ENCODE peak calls at places on chromosomes 4 and X, in nine cellular contexts. One of them, this sample, is unnamed.

GRCh38 chrX:41900321-41900720 is 23.0 kb downstream of the CASK start:
- DNase-seq in A549: no peak
- DNase-seq in nephron progenitor cell: no peak
- DNase-seq in fibroblast of villous mesenchyme: no peak
- DNase-seq in RWPE1: no peak
- DNase-seq in fibroblast of lung: no peak
- DNase-seq in AG10803: no peak
- DNase-seq in epithelial cell of proximal tubule: no peak
- DNase-seq in tibial artery: no peak
- DNase-seq in this sample: no peak

GRCh38 chr4:161505141-161505540 is 658.7 kb downstream of the FSTL5 start:
- DNase-seq in A549: no peak
- DNase-seq in nephron progenitor cell: no peak
- DNase-seq in fibroblast of villous mesenchyme: no peak
- DNase-seq in RWPE1: no peak
- DNase-seq in fibroblast of lung: no peak
- DNase-seq in AG10803: no peak
- DNase-seq in epithelial cell of proximal tubule: no peak
- DNase-seq in tibial artery: no peak
- DNase-seq in this sample: no peak

GRCh38 chr4:26731342-26731741 is 129.3 kb upstream of the STIM2 start:
- DNase-seq in A549: no peak
- DNase-seq in nephron progenitor cell: no peak
- DNase-seq in fibroblast of villous mesenchyme: no peak
- DNase-seq in RWPE1: no peak
- DNase-seq in fibroblast of lung: peak; percentile 13
- DNase-seq in AG10803: no peak
- DNase-seq in epithelial cell of proximal tubule: no peak
- DNase-seq in tibial artery: no peak
- DNase-seq in this sample: no peak

GRCh38 chr4:2265113-2266110 is 3.5 kb upstream of the MXD4 start:
- DNase-seq in A549: no peak
- DNase-seq in nephron progenitor cell: no peak
- DNase-seq in fibroblast of villous mesenchyme: no peak
- DNase-seq in RWPE1: no peak
- DNase-seq in fibroblast of lung: no peak
- DNase-seq in AG10803: no peak
- DNase-seq in epithelial cell of proximal tubule: no peak
- DNase-seq in tibial artery: no peak
- DNase-seq in this sample: no peak

GRCh38 chr4:81455895-81456294 is 15.8 kb downstream of the RASGEF1B start:
- DNase-seq in A549: no peak
- DNase-seq in nephron progenitor cell: no peak
- DNase-seq in fibroblast of villous mesenchyme: no peak
- DNase-seq in RWPE1: no peak
- DNase-seq in fibroblast of lung: no peak
- DNase-seq in AG10803: no peak
- DNase-seq in epithelial cell of proximal tubule: no peak
- DNase-seq in tibial artery: no peak
- DNase-seq in this sample: no peak

GRCh38 chrX:151680805-151681204 is 14.5 kb upstream of the PRRG3 start:
- DNase-seq in A549: peak; percentile 13
- DNase-seq in nephron progenitor cell: peak; percentile 74
- DNase-seq in fibroblast of villous mesenchyme: peak; percentile 20
- DNase-seq in RWPE1: peak; percentile 15
- DNase-seq in fibroblast of lung: no peak
- DNase-seq in AG10803: peak; percentile 5
- DNase-seq in epithelial cell of proximal tubule: no peak
- DNase-seq in tibial artery: no peak
- DNase-seq in this sample: peak; percentile 48

GRCh38 chr4:68724922-68725321 is 54.5 kb upstream of the UGT2B15 start:
- DNase-seq in A549: no peak
- DNase-seq in nephron progenitor cell: no peak
- DNase-seq in fibroblast of villous mesenchyme: no peak
- DNase-seq in RWPE1: no peak
- DNase-seq in fibroblast of lung: no peak
- DNase-seq in AG10803: no peak
- DNase-seq in epithelial cell of proximal tubule: no peak
- DNase-seq in tibial artery: no peak
- DNase-seq in this sample: no peak

GRCh38 chr4:121408-122084 is 2.8 kb upstream of the ZNF718 start:
- DNase-seq in A549: no peak
- DNase-seq in nephron progenitor cell: no peak
- DNase-seq in fibroblast of villous mesenchyme: no peak
- DNase-seq in RWPE1: no peak
- DNase-seq in fibroblast of lung: no peak
- DNase-seq in AG10803: no peak
- DNase-seq in epithelial cell of proximal tubule: no peak
- DNase-seq in tibial artery: no peak
- DNase-seq in this sample: no peak

GRCh38 chr4:16310606-16311005 is 84.3 kb upstream of the TAPT1 start:
- DNase-seq in A549: no peak
- DNase-seq in nephron progenitor cell: no peak
- DNase-seq in fibroblast of villous mesenchyme: no peak
- DNase-seq in RWPE1: no peak
- DNase-seq in fibroblast of lung: no peak
- DNase-seq in AG10803: no peak
- DNase-seq in epithelial cell of proximal tubule: no peak
- DNase-seq in tibial artery: no peak
- DNase-seq in this sample: no peak

GRCh38 chr4:110970642-110971041 is 347.8 kb upstream of the PITX2 start:
- DNase-seq in A549: peak; percentile 4
- DNase-seq in nephron progenitor cell: peak; percentile 65
- DNase-seq in fibroblast of villous mesenchyme: peak; percentile 80
- DNase-seq in RWPE1: peak; percentile 17
- DNase-seq in fibroblast of lung: peak; percentile 15
- DNase-seq in AG10803: peak; percentile 37
- DNase-seq in epithelial cell of proximal tubule: peak; percentile 16
- DNase-seq in tibial artery: no peak
- DNase-seq in this sample: peak; percentile 29
- TF ChIP-seq CTCF in A549: peak; percentile 15
- TF ChIP-seq CTCF in nephron progenitor cell: peak; percentile 63
- TF ChIP-seq CTCF in fibroblast of villous mesenchyme: peak; percentile 80
- TF ChIP-seq CTCF in RWPE1: no peak
- TF ChIP-seq CTCF in fibroblast of lung: peak; percentile 79
- TF ChIP-seq CTCF in AG10803: peak; percentile 56
- TF ChIP-seq CTCF in epithelial cell of proximal tubule: peak; percentile 88
- TF ChIP-seq CTCF in tibial artery: no peak
- TF ChIP-seq CTCF in this sample: peak; percentile 67

GRCh38 chr4:119498520-119498919 is 130.1 kb downstream of the PDE5A start:
- DNase-seq in A549: no peak
- DNase-seq in nephron progenitor cell: peak; percentile 29
- DNase-seq in fibroblast of villous mesenchyme: peak; percentile 78
- DNase-seq in RWPE1: no peak
- DNase-seq in fibroblast of lung: no peak
- DNase-seq in AG10803: no peak
- DNase-seq in epithelial cell of proximal tubule: no peak
- DNase-seq in tibial artery: peak; percentile 62
- DNase-seq in this sample: no peak

GRCh38 chr4:119490335-119490734 is 138.3 kb downstream of the PDE5A start:
- DNase-seq in A549: no peak
- DNase-seq in nephron progenitor cell: no peak
- DNase-seq in fibroblast of villous mesenchyme: peak; percentile 39
- DNase-seq in RWPE1: no peak
- DNase-seq in fibroblast of lung: peak; percentile 23
- DNase-seq in AG10803: peak; percentile 11
- DNase-seq in epithelial cell of proximal tubule: no peak
- DNase-seq in tibial artery: no peak
- DNase-seq in this sample: no peak

GRCh38 chr4:119489305-119489704 is 139.3 kb downstream of the PDE5A start:
- DNase-seq in A549: no peak
- DNase-seq in nephron progenitor cell: no peak
- DNase-seq in fibroblast of villous mesenchyme: no peak
- DNase-seq in RWPE1: no peak
- DNase-seq in fibroblast of lung: no peak
- DNase-seq in AG10803: no peak
- DNase-seq in epithelial cell of proximal tubule: no peak
- DNase-seq in tibial artery: no peak
- DNase-seq in this sample: no peak

GRCh38 chr4:119493419-119493818 is 135.2 kb downstream of the PDE5A start:
- DNase-seq in A549: no peak
- DNase-seq in nephron progenitor cell: no peak
- DNase-seq in fibroblast of villous mesenchyme: no peak
- DNase-seq in RWPE1: no peak
- DNase-seq in fibroblast of lung: no peak
- DNase-seq in AG10803: peak; percentile 27
- DNase-seq in epithelial cell of proximal tubule: no peak
- DNase-seq in tibial artery: no peak
- DNase-seq in this sample: no peak
- TF ChIP-seq CTCF in A549: peak; percentile 25
- TF ChIP-seq CTCF in nephron progenitor cell: no peak
- TF ChIP-seq CTCF in fibroblast of villous mesenchyme: no peak
- TF ChIP-seq CTCF in RWPE1: peak; percentile 9
- TF ChIP-seq CTCF in fibroblast of lung: no peak
- TF ChIP-seq CTCF in AG10803: peak; percentile 31
- TF ChIP-seq CTCF in epithelial cell of proximal tubule: no peak
- TF ChIP-seq CTCF in tibial artery: no peak
- TF ChIP-seq CTCF in this sample: no peak

DNA sequence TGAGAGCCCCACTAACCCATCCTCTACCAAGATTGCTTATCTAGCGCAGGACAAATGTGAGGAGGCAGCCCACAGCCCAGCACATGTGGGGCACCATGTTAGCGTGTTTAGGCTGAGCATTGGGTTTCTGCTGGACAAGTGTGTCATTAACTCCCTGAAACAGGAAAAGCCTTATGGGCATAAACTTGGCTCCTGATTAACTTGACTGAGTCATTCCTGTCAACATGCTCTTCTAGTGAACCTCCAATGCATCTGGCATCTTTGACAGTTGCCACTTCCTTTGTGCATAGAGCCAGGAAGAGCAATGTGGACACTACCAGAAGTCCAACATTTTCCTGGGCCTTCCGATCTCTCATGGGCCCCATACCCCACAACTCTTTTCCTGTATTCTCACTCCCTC is 2.5 kb downstream of the SPIN2A start:
- DNase-seq in A549: no peak
- DNase-seq in nephron progenitor cell: no peak
- DNase-seq in fibroblast of villous mesenchyme: no peak
- DNase-seq in RWPE1: no peak
- DNase-seq in fibroblast of lung: no peak
- DNase-seq in AG10803: no peak
- DNase-seq in epithelial cell of proximal tubule: no peak
- DNase-seq in tibial artery: no peak
- DNase-seq in this sample: no peak
- TF ChIP-seq CTCF in A549: no peak
- TF ChIP-seq CTCF in nephron progenitor cell: no peak
- TF ChIP-seq CTCF in fibroblast of villous mesenchyme: no peak
- TF ChIP-seq CTCF in RWPE1: no peak
- TF ChIP-seq CTCF in fibroblast of lung: no peak
- TF ChIP-seq CTCF in AG10803: no peak
- TF ChIP-seq CTCF in epithelial cell of proximal tubule: no peak
- TF ChIP-seq CTCF in tibial artery: no peak
- TF ChIP-seq CTCF in this sample: no peak

DNA sequence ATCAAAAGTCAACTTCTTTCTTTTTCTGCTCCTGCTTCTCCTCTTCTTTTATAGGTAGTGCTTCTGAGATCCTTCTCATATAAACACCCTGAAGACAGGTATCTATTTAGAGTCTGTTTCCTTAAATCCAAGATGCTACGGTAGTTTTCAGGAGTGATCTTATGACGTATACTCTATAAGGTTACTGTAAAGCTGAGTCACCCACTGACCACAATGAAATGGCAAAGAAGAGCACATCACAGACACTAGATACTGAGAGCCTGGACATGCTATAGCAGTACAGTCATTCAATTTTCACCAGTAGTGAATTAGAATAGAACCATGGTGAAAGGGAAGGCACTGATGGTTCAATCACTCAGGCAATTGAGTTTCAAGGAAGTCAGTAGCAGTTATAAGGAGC is 412.5 kb downstream of the ADAM29 start:
- DNase-seq in A549: no peak
- DNase-seq in nephron progenitor cell: no peak
- DNase-seq in fibroblast of villous mesenchyme: peak; percentile 12
- DNase-seq in RWPE1: no peak
- DNase-seq in fibroblast of lung: peak; percentile 43
- DNase-seq in AG10803: no peak
- DNase-seq in epithelial cell of proximal tubule: no peak
- DNase-seq in tibial artery: no peak
- DNase-seq in this sample: no peak
- TF ChIP-seq CTCF in A549: no peak
- TF ChIP-seq CTCF in nephron progenitor cell: no peak
- TF ChIP-seq CTCF in fibroblast of villous mesenchyme: no peak
- TF ChIP-seq CTCF in RWPE1: no peak
- TF ChIP-seq CTCF in fibroblast of lung: no peak
- TF ChIP-seq CTCF in AG10803: no peak
- TF ChIP-seq CTCF in epithelial cell of proximal tubule: no peak
- TF ChIP-seq CTCF in tibial artery: no peak
- TF ChIP-seq CTCF in this sample: no peak

GRCh38 chr4:57085278-57085677 is 24.9 kb downstream of the IGFBP7 start:
- DNase-seq in A549: no peak
- DNase-seq in nephron progenitor cell: no peak
- DNase-seq in fibroblast of villous mesenchyme: no peak
- DNase-seq in RWPE1: no peak
- DNase-seq in fibroblast of lung: no peak
- DNase-seq in AG10803: no peak
- DNase-seq in epithelial cell of proximal tubule: no peak
- DNase-seq in tibial artery: no peak
- DNase-seq in this sample: no peak

GRCh38 chr4:57080781-57081650 is 29.2 kb downstream of the IGFBP7 start:
- DNase-seq in A549: no peak
- DNase-seq in nephron progenitor cell: no peak
- DNase-seq in fibroblast of villous mesenchyme: peak; percentile 99
- DNase-seq in RWPE1: peak; percentile 93
- DNase-seq in fibroblast of lung: peak; percentile 100
- DNase-seq in AG10803: peak; percentile 96
- DNase-seq in epithelial cell of proximal tubule: peak; percentile 89
- DNase-seq in tibial artery: no peak
- DNase-seq in this sample: no peak

GRCh38 chr4:57081651-57082349 is 28.4 kb downstream of the IGFBP7 start:
- DNase-seq in A549: no peak
- DNase-seq in nephron progenitor cell: no peak
- DNase-seq in fibroblast of villous mesenchyme: no peak
- DNase-seq in RWPE1: no peak
- DNase-seq in fibroblast of lung: no peak
- DNase-seq in AG10803: no peak
- DNase-seq in epithelial cell of proximal tubule: no peak
- DNase-seq in tibial artery: no peak
- DNase-seq in this sample: no peak

GRCh38 chr4:57084360-57084759 is 25.8 kb downstream of the IGFBP7 start:
- DNase-seq in A549: no peak
- DNase-seq in nephron progenitor cell: no peak
- DNase-seq in fibroblast of villous mesenchyme: no peak
- DNase-seq in RWPE1: no peak
- DNase-seq in fibroblast of lung: no peak
- DNase-seq in AG10803: no peak
- DNase-seq in epithelial cell of proximal tubule: no peak
- DNase-seq in tibial artery: no peak
- DNase-seq in this sample: no peak

DNA sequence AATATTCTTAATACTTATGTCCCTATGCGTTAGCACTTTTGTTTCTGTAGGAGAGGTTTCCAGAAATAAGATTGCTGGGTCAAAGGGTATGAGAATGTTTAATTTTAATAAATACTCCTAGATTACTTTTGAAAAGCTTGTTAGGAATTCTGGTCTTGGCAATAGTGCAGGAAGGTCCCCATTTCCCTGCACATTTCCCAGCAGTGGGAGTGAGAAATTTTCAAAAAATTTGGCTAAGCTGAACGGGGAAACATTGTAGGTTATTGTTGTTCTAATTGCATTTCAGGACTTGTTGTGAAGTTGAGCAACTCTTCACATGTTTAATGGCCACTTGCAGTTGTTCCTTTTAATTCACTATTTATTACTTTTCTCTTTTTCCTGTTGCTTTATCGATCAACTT is 27.1 kb downstream of the IGFBP7 start:
- DNase-seq in A549: no peak
- DNase-seq in nephron progenitor cell: no peak
- DNase-seq in fibroblast of villous mesenchyme: peak; percentile 82
- DNase-seq in RWPE1: no peak
- DNase-seq in fibroblast of lung: peak; percentile 65
- DNase-seq in AG10803: peak; percentile 77
- DNase-seq in epithelial cell of proximal tubule: no peak
- DNase-seq in tibial artery: no peak
- DNase-seq in this sample: no peak
- TF ChIP-seq CTCF in A549: no peak
- TF ChIP-seq CTCF in nephron progenitor cell: no peak
- TF ChIP-seq CTCF in fibroblast of villous mesenchyme: no peak
- TF ChIP-seq CTCF in RWPE1: no peak
- TF ChIP-seq CTCF in fibroblast of lung: no peak
- TF ChIP-seq CTCF in AG10803: no peak
- TF ChIP-seq CTCF in epithelial cell of proximal tubule: no peak
- TF ChIP-seq CTCF in tibial artery: no peak
- TF ChIP-seq CTCF in this sample: no peak

This sample was measured in progenitor cell of endocrine pancreas.